ENCODE peak calls at places on chromosomes 2 and 18, in six cellular contexts. S is HepG2, Q is tibial nerve, Z is transverse colon, R is adrenal gland, N is A549. E is an unnamed sample.

GRCh38 chr2:151665959-151666358 is 68.3 kb downstream of the NEB start:
- DNase-seq in S (no peak), Q (no peak), Z (no peak), R (no peak), N (no peak), E (no peak)

GRCh38 chr2:153873062-153874048 is 1.6 kb downstream of the GALNT13 start:
- DNase-seq in S (no peak), Q (no peak), Z (no peak), R (no peak), N (no peak), E (peak; percentile 27)

GRCh38 chr2:232541961-232542714 is 2.6 kb downstream of the CHRNG start:
- DNase-seq in S (no peak), Q (no peak), Z (no peak), R (no peak), N (no peak), E (peak; percentile 20)

GRCh38 chr2:2302359-2302758 is 28.7 kb downstream of the MYT1L start:
- DNase-seq in S (no peak), Q (no peak), Z (no peak), R (no peak), N (no peak), E (no peak)

GRCh38 chr18:46622999-46623398 is 34.0 kb downstream of the LOXHD1 start:
- DNase-seq in S (no peak), Q (no peak), Z (no peak), R (no peak), N (no peak), E (no peak)

GRCh38 chr18:48073231-48073930 is 142.9 kb upstream of the SMAD2 start:
- DNase-seq in S (no peak), Q (no peak), Z (no peak), R (peak; percentile 67), N (no peak), E (no peak)

GRCh38 chr2:17538844-17539554 is 1.5 kb upstream of the VSNL1 start:
- DNase-seq in S (peak; percentile 83), Q (no peak), Z (peak; percentile 80), R (peak; percentile 58), N (no peak), E (peak; percentile 87)

GRCh38 chr2:219689676-219690628 is 62.5 kb downstream of the SLC4A3 start:
- DNase-seq in S (peak; percentile 51), Q (no peak), Z (peak; percentile 29), R (peak; percentile 70), N (peak; percentile 57), E (no peak)

GRCh38 chr2:122471779-122472178 is 716.3 kb downstream of the TSN start:
- DNase-seq in S (no peak), Q (no peak), Z (no peak), R (no peak), N (no peak), E (no peak)

GRCh38 chr2:208466133-208466919 is 59.7 kb downstream of the PTH2R start:
- DNase-seq in S (peak; percentile 61), Q (no peak), Z (no peak), R (peak; percentile 13), N (peak; percentile 24), E (no peak)
- TF ChIP-seq CTCF in S (peak; percentile 86), Q (peak; percentile 49), Z (peak; percentile 55), R (peak; percentile 60), N (peak; percentile 66), E (peak; percentile 47)

GRCh38 chr2:27891063-27891819 is 712 bp downstream of the BABAM2 start:
- DNase-seq in S (peak; percentile 37), Q (peak; percentile 82), Z (peak; percentile 88), R (peak; percentile 93), N (peak; percentile 80), E (peak; percentile 71)

GRCh38 chr2:27893031-27893430 is 2.5 kb downstream of the BABAM2 start:
- DNase-seq in S (no peak), Q (no peak), Z (no peak), R (no peak), N (no peak), E (no peak)

GRCh38 chr2:27889774-27890145 is 427 bp downstream of the RBKS start:
- DNase-seq in S (no peak), Q (no peak), Z (no peak), R (peak; percentile 57), N (peak; percentile 22), E (peak; percentile 56)

GRCh38 chr2:27890146-27891062 is at the start of the genes BABAM2 and RBKS:
- DNase-seq in S (peak; percentile 89), Q (peak; percentile 70), Z (peak; percentile 90), R (peak; percentile 93), N (peak; percentile 88), E (peak; percentile 96)

GRCh38 chr2:27891820-27892105 is 1.2 kb downstream of the BABAM2 start:
- DNase-seq in S (peak; percentile 16), Q (no peak), Z (no peak), R (no peak), N (peak; percentile 18), E (no peak)
- H3K27ac ChIP-seq in S (peak overlapping the region; percentile 93), Q (peak overlapping the region; percentile 96), Z (peak overlapping the region; percentile 96), R (peak overlapping the region; percentile 100), N (peak overlapping the region; percentile 94), E (no peak overlapping the region)

GRCh38 chr2:46268196-46268595 is 29.0 kb upstream of the EPAS1 start:
- DNase-seq in S (no peak), Q (no peak), Z (no peak), R (peak; percentile 13), N (no peak), E (no peak)
- TF ChIP-seq POLR2A in S (no peak), Q (no peak), Z (no peak), R (no peak), N (no peak), E (no peak)

DNA sequence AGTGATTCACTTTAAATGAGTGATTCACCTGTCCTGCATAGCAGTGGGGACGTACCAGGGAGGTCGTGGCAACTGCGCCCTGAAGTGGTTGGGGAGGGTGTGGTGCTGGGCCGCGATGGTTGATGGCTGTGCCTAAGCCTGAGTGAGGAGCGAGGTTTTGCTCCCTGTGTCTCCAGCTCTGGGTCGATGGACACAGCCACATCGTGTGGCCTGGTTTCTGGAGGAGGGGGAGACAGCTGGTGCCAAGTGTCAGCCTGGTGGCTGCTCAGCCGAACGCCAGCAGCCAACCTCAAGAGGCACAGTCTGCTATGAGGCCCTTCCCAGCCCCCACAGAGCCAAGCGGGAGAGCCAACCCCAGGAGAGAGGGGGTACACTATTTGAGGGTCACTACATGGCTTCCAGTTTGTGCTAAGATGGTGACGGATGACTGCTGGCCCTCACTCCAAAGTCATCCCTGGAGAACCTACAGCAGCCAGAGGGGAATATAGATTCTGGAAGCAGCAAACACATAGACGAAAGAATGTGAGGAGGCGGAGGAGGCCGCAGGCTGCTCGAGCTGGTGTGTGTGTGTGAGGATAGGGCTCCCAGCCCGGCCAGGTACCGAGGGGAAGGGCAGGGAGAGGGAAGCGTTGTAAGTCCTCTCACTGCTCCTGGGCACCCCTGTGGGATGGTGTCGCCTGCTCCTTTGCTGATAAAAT is 58.6 kb upstream of the OTOF start:
- DNase-seq in S (no peak), Q (no peak), Z (peak; percentile 4), R (no peak), N (no peak), E (no peak)
- TF ChIP-seq CTCF in S (no peak), Q (no peak), Z (no peak), R (no peak), N (no peak), E (no peak)

E was measured in right lobe of liver.